ENCODE peak calls at places on chromosomes 6 and 20, in seven cellular contexts. One of them, this sample, is unnamed.
A peak's percentile ranks its signal among the peaks of the same experiment; 100 is the strongest.

GRCh38 chr6:9647043-9647520 is 767.8 kb downstream of the TFAP2A start:
- DNase-seq in upper lobe of left lung: no peak
- DNase-seq in sigmoid colon: no peak
- DNase-seq in stomach: no peak
- DNase-seq in A549: no peak
- DNase-seq in transverse colon: no peak
- DNase-seq in ovary: no peak
- DNase-seq in this sample: no peak

GRCh38 chr6:98124176-98124575 is 710.2 kb upstream of the POU3F2 start:
- DNase-seq in sigmoid colon: no peak
- DNase-seq in A549: peak; percentile 2
- DNase-seq in ovary: no peak
- DNase-seq in stomach: no peak
- DNase-seq in transverse colon: no peak
- DNase-seq in upper lobe of left lung: no peak
- DNase-seq in this sample: no peak

GRCh38 chr6:16769131-16769985 is 8.1 kb upstream of the ATXN1 start:
- DNase-seq in sigmoid colon: peak; percentile 68
- DNase-seq in upper lobe of left lung: no peak
- DNase-seq in stomach: peak; percentile 44
- DNase-seq in ovary: no peak
- DNase-seq in transverse colon: peak; percentile 38
- DNase-seq in A549: peak; percentile 91
- DNase-seq in this sample: no peak

GRCh38 chr6:119297049-119297448 is 52.5 kb downstream of the MAN1A1 start:
- DNase-seq in ovary: no peak
- DNase-seq in sigmoid colon: no peak
- DNase-seq in transverse colon: no peak
- DNase-seq in stomach: no peak
- DNase-seq in upper lobe of left lung: no peak
- DNase-seq in A549: no peak
- DNase-seq in this sample: no peak

GRCh38 chr20:41150664-41151063 is 13.3 kb downstream of the PLCG1 start:
- DNase-seq in stomach: no peak
- DNase-seq in sigmoid colon: no peak
- DNase-seq in ovary: no peak
- DNase-seq in transverse colon: no peak
- DNase-seq in A549: no peak
- DNase-seq in upper lobe of left lung: no peak
- DNase-seq in this sample: no peak

GRCh38 chr6:466564-466963 is 75.0 kb downstream of the IRF4 start:
- DNase-seq in stomach: no peak
- DNase-seq in transverse colon: no peak
- DNase-seq in upper lobe of left lung: peak; percentile 63
- DNase-seq in ovary: no peak
- DNase-seq in sigmoid colon: no peak
- DNase-seq in A549: no peak
- DNase-seq in this sample: no peak

GRCh38 chr20:31670371-31671228 is 32.9 kb downstream of the COX4I2 start:
- DNase-seq in sigmoid colon: peak; percentile 87
- DNase-seq in stomach: peak; percentile 86
- DNase-seq in transverse colon: peak; percentile 69
- DNase-seq in upper lobe of left lung: no peak
- DNase-seq in A549: no peak
- DNase-seq in ovary: peak; percentile 34
- DNase-seq in this sample: peak; percentile 44

GRCh38 chr6:30541515-30542403 is 14.5 kb downstream of the GNL1 start:
- DNase-seq in stomach: peak; percentile 83
- DNase-seq in sigmoid colon: peak; percentile 86
- DNase-seq in A549: peak; percentile 86
- DNase-seq in transverse colon: peak; percentile 82
- DNase-seq in upper lobe of left lung: no peak
- DNase-seq in ovary: peak; percentile 78
- DNase-seq in this sample: peak; percentile 81

GRCh38 chr6:33430991-33431879 is 11.4 kb downstream of the SYNGAP1 start:
- DNase-seq in ovary: peak; percentile 77
- DNase-seq in sigmoid colon: peak; percentile 88
- DNase-seq in A549: peak; percentile 62
- DNase-seq in upper lobe of left lung: peak; percentile 90
- DNase-seq in stomach: peak; percentile 43
- DNase-seq in transverse colon: peak; percentile 68
- DNase-seq in this sample: no peak

GRCh38 chr6:37804676-37805075 is 14.9 kb upstream of the ZFAND3 start:
- DNase-seq in A549: no peak
- DNase-seq in ovary: no peak
- DNase-seq in sigmoid colon: no peak
- DNase-seq in transverse colon: no peak
- DNase-seq in stomach: no peak
- DNase-seq in upper lobe of left lung: no peak
- DNase-seq in this sample: no peak

GRCh38 chr6:36659271-36659670 is 19.2 kb upstream of the CDKN1A start:
- DNase-seq in stomach: no peak
- DNase-seq in sigmoid colon: peak; percentile 87
- DNase-seq in A549: no peak
- DNase-seq in upper lobe of left lung: no peak
- DNase-seq in transverse colon: no peak
- DNase-seq in ovary: no peak
- DNase-seq in this sample: no peak

GRCh38 chr6:114008331-114008730 is 37.4 kb upstream of the HDAC2 start:
- DNase-seq in stomach: no peak
- DNase-seq in ovary: no peak
- DNase-seq in upper lobe of left lung: no peak
- DNase-seq in A549: no peak
- DNase-seq in sigmoid colon: no peak
- DNase-seq in transverse colon: no peak
- DNase-seq in this sample: no peak

GRCh38 chr20:3203315-3204123 is 963 bp downstream of the DDRGK1 start:
- DNase-seq in stomach: peak; percentile 33
- DNase-seq in upper lobe of left lung: no peak
- DNase-seq in sigmoid colon: no peak
- DNase-seq in ovary: no peak
- DNase-seq in A549: no peak
- DNase-seq in transverse colon: peak; percentile 37
- DNase-seq in this sample: no peak

GRCh38 chr20:56631318-56631989 is 2.3 kb downstream of the TFAP2C start:
- DNase-seq in sigmoid colon: no peak
- DNase-seq in A549: no peak
- DNase-seq in upper lobe of left lung: peak; percentile 77
- DNase-seq in ovary: no peak
- DNase-seq in stomach: no peak
- DNase-seq in transverse colon: no peak
- DNase-seq in this sample: no peak

GRCh38 chr6:157314705-157315321 is 8.5 kb downstream of the TMEM242 start:
- DNase-seq in stomach: no peak
- DNase-seq in ovary: no peak
- DNase-seq in upper lobe of left lung: no peak
- DNase-seq in A549: peak; percentile 60
- DNase-seq in transverse colon: no peak
- DNase-seq in sigmoid colon: no peak
- DNase-seq in this sample: no peak

GRCh38 chr6:61953881-61954280 is 332.1 kb downstream of the KHDRBS2 start:
- DNase-seq in transverse colon: no peak
- DNase-seq in A549: no peak
- DNase-seq in upper lobe of left lung: no peak
- DNase-seq in stomach: no peak
- DNase-seq in ovary: no peak
- DNase-seq in sigmoid colon: no peak
- DNase-seq in this sample: no peak

GRCh38 chr6:24689964-24690363 is 23.1 kb downstream of the ACOT13 start:
- DNase-seq in stomach: no peak
- DNase-seq in upper lobe of left lung: no peak
- DNase-seq in sigmoid colon: no peak
- DNase-seq in A549: no peak
- DNase-seq in ovary: no peak
- DNase-seq in transverse colon: no peak
- DNase-seq in this sample: no peak

GRCh38 chr6:137976430-137976829 is 109.4 kb downstream of the TNFAIP3 start:
- DNase-seq in upper lobe of left lung: no peak
- DNase-seq in A549: no peak
- DNase-seq in sigmoid colon: no peak
- DNase-seq in transverse colon: no peak
- DNase-seq in stomach: no peak
- DNase-seq in ovary: no peak
- DNase-seq in this sample: no peak

GRCh38 chr6:90168693-90169131 is 127.9 kb downstream of the BACH2 start:
- DNase-seq in sigmoid colon: no peak
- DNase-seq in A549: no peak
- DNase-seq in stomach: no peak
- DNase-seq in transverse colon: no peak
- DNase-seq in ovary: no peak
- DNase-seq in upper lobe of left lung: no peak
- DNase-seq in this sample: no peak

GRCh38 chr20:23085415-23086055 is 589 bp downstream of the CD93 start:
- DNase-seq in stomach: no peak
- DNase-seq in sigmoid colon: no peak
- DNase-seq in ovary: no peak
- DNase-seq in upper lobe of left lung: peak; percentile 72
- DNase-seq in transverse colon: no peak
- DNase-seq in A549: no peak
- DNase-seq in this sample: no peak

GRCh38 chr6:43842964-43843645 is 73.1 kb downstream of the VEGFA start:
- DNase-seq in sigmoid colon: no peak
- DNase-seq in ovary: no peak
- DNase-seq in A549: no peak
- DNase-seq in upper lobe of left lung: no peak
- DNase-seq in stomach: no peak
- DNase-seq in transverse colon: peak; percentile 56
- DNase-seq in this sample: no peak

GRCh38 chr6:35683267-35683666 is 5.4 kb downstream of the FKBP5 start:
- DNase-seq in sigmoid colon: no peak
- DNase-seq in ovary: no peak
- DNase-seq in transverse colon: no peak
- DNase-seq in upper lobe of left lung: no peak
- DNase-seq in A549: no peak
- DNase-seq in stomach: no peak
- DNase-seq in this sample: no peak

GRCh38 chr6:134930463-134930862 is 19.4 kb downstream of the ALDH8A1 start:
- DNase-seq in transverse colon: no peak
- DNase-seq in upper lobe of left lung: no peak
- DNase-seq in sigmoid colon: no peak
- DNase-seq in stomach: no peak
- DNase-seq in A549: no peak
- DNase-seq in ovary: no peak
- DNase-seq in this sample: no peak

GRCh38 chr20:32808438-32808837 is 11.3 kb upstream of the MAPRE1 start:
- DNase-seq in ovary: no peak
- DNase-seq in upper lobe of left lung: no peak
- DNase-seq in A549: no peak
- DNase-seq in sigmoid colon: no peak
- DNase-seq in stomach: no peak
- DNase-seq in transverse colon: no peak
- DNase-seq in this sample: no peak

GRCh38 chr6:147223751-147224150 is 19.5 kb downstream of the STXBP5 start:
- DNase-seq in A549: no peak
- DNase-seq in ovary: no peak
- DNase-seq in transverse colon: no peak
- DNase-seq in sigmoid colon: no peak
- DNase-seq in stomach: no peak
- DNase-seq in upper lobe of left lung: no peak
- DNase-seq in this sample: no peak
- H3K4me3 ChIP-seq in A549: no peak overlapping the region
- H3K4me3 ChIP-seq in ovary: no peak overlapping the region
- H3K4me3 ChIP-seq in transverse colon: no peak overlapping the region
- H3K4me3 ChIP-seq in sigmoid colon: no peak overlapping the region
- H3K4me3 ChIP-seq in stomach: no peak overlapping the region
- H3K4me3 ChIP-seq in upper lobe of left lung: no peak overlapping the region
- H3K4me3 ChIP-seq in this sample: no peak overlapping the region

GRCh38 chr6:15344831-15345230 is 99.0 kb downstream of the JARID2 start:
- DNase-seq in upper lobe of left lung: no peak
- DNase-seq in transverse colon: no peak
- DNase-seq in stomach: no peak
- DNase-seq in sigmoid colon: no peak
- DNase-seq in ovary: no peak
- DNase-seq in A549: no peak
- DNase-seq in this sample: no peak
- H3K4me1 ChIP-seq in upper lobe of left lung: peaks cover 15% of the 10 kb centered on the region
- H3K4me1 ChIP-seq in transverse colon: no peaks in the 10 kb centered on the region
- H3K4me1 ChIP-seq in stomach: peaks cover 62% of the 10 kb centered on the region
- H3K4me1 ChIP-seq in sigmoid colon: peaks cover 5% of the 10 kb centered on the region
- H3K4me1 ChIP-seq in ovary: no peaks in the 10 kb centered on the region
- H3K4me1 ChIP-seq in A549: peaks cover 19% of the 10 kb centered on the region
- H3K4me1 ChIP-seq in this sample: peaks cover 38% of the 10 kb centered on the region

GRCh38 chr6:41061196-41061726 is 8.3 kb downstream of the APOBEC2 start:
- DNase-seq in ovary: no peak
- DNase-seq in upper lobe of left lung: no peak
- DNase-seq in sigmoid colon: no peak
- DNase-seq in stomach: peak; percentile 55
- DNase-seq in transverse colon: no peak
- DNase-seq in A549: no peak
- DNase-seq in this sample: no peak
- TF ChIP-seq EP300 in ovary: no peak
- TF ChIP-seq EP300 in upper lobe of left lung: no peak
- TF ChIP-seq EP300 in sigmoid colon: no peak
- TF ChIP-seq EP300 in stomach: no peak
- TF ChIP-seq EP300 in transverse colon: no peak
- TF ChIP-seq EP300 in A549: no peak
- TF ChIP-seq EP300 in this sample: no peak

GRCh38 chr20:38731738-38732113 is 7.4 kb downstream of the SLC32A1 start:
- DNase-seq in upper lobe of left lung: no peak
- DNase-seq in ovary: no peak
- DNase-seq in stomach: no peak
- DNase-seq in A549: no peak
- DNase-seq in sigmoid colon: peak; percentile 38
- DNase-seq in transverse colon: no peak
- DNase-seq in this sample: no peak

GRCh38 chr20:38729767-38730166 is 5.5 kb downstream of the SLC32A1 start:
- DNase-seq in A549: no peak
- DNase-seq in upper lobe of left lung: no peak
- DNase-seq in ovary: no peak
- DNase-seq in transverse colon: no peak
- DNase-seq in stomach: no peak
- DNase-seq in sigmoid colon: no peak
- DNase-seq in this sample: no peak

GRCh38 chr20:38728911-38729642 is 4.8 kb downstream of the SLC32A1 start:
- DNase-seq in ovary: no peak
- DNase-seq in stomach: no peak
- DNase-seq in sigmoid colon: no peak
- DNase-seq in transverse colon: no peak
- DNase-seq in A549: no peak
- DNase-seq in upper lobe of left lung: peak; percentile 59
- DNase-seq in this sample: no peak

GRCh38 chr20:38730989-38731737 is 6.9 kb downstream of the SLC32A1 start:
- DNase-seq in A549: peak; percentile 79
- DNase-seq in ovary: peak; percentile 39
- DNase-seq in transverse colon: peak; percentile 69
- DNase-seq in upper lobe of left lung: peak; percentile 95
- DNase-seq in sigmoid colon: peak; percentile 63
- DNase-seq in stomach: peak; percentile 70
- DNase-seq in this sample: peak; percentile 48

GRCh38 chr20:38730167-38730988 is 6.1 kb downstream of the SLC32A1 start:
- DNase-seq in A549: no peak
- DNase-seq in upper lobe of left lung: no peak
- DNase-seq in ovary: no peak
- DNase-seq in transverse colon: peak; percentile 25
- DNase-seq in sigmoid colon: no peak
- DNase-seq in stomach: no peak
- DNase-seq in this sample: no peak
- H3K4me3 ChIP-seq in A549: peak overlapping the region; percentile 57
- H3K4me3 ChIP-seq in upper lobe of left lung: peak overlapping the region; percentile 35
- H3K4me3 ChIP-seq in ovary: no peak overlapping the region
- H3K4me3 ChIP-seq in transverse colon: no peak overlapping the region
- H3K4me3 ChIP-seq in sigmoid colon: no peak overlapping the region
- H3K4me3 ChIP-seq in stomach: peak overlapping the region; percentile 36
- H3K4me3 ChIP-seq in this sample: no peak overlapping the region

GRCh38 chr6:142297605-142297995 is 4.2 kb upstream of the ADGRG6 start:
- DNase-seq in A549: no peak
- DNase-seq in ovary: no peak
- DNase-seq in transverse colon: no peak
- DNase-seq in stomach: no peak
- DNase-seq in upper lobe of left lung: no peak
- DNase-seq in sigmoid colon: no peak
- DNase-seq in this sample: no peak
- H3K4me1 ChIP-seq in A549: peaks cover 31% of the 10 kb centered on the region
- H3K4me1 ChIP-seq in ovary: no peaks in the 10 kb centered on the region
- H3K4me1 ChIP-seq in transverse colon: peaks cover 12% of the 10 kb centered on the region
- H3K4me1 ChIP-seq in stomach: peaks cover 18% of the 10 kb centered on the region
- H3K4me1 ChIP-seq in upper lobe of left lung: peaks cover 7% of the 10 kb centered on the region
- H3K4me1 ChIP-seq in sigmoid colon: peaks cover 14% of the 10 kb centered on the region
- H3K4me1 ChIP-seq in this sample: peaks cover 24% of the 10 kb centered on the region

This sample was measured in tibial nerve.